ENCODE peak calls at places on chromosome 5, in seven cellular contexts. F, H, M, R, O, Z and K are unnamed samples.

GRCh38 chr5:6545770-6546690 is 86.8 kb downstream of the NSUN2 start:
- DNase-seq in H (no peak), M (no peak), R (no peak), F (no peak), Z (no peak), O (no peak), K (no peak)

GRCh38 chr5:97528941-97529340 is 345.9 kb upstream of the RIOK2 start:
- DNase-seq in R (no peak), Z (no peak), H (no peak), F (no peak), O (peak), M (no peak), K (no peak)

GRCh38 chr5:144203750-144204596 is 33.3 kb downstream of the KCTD16 start:
- DNase-seq in M (peak), H (no peak), R (peak), O (peak), F (peak), Z (peak), K (peak)

GRCh38 chr5:161414896-161415295 is 131.6 kb downstream of the GABRB2 start:
- DNase-seq in Z (no peak), O (no peak), H (no peak), F (no peak), R (no peak), M (no peak), K (no peak)

GRCh38 chr5:55966284-55966683 is 28.5 kb downstream of the IL6ST start:
- DNase-seq in Z (no peak), F (no peak), O (no peak), H (no peak), M (peak), R (no peak), K (no peak)

GRCh38 chr5:168244838-168245555 is 46.4 kb upstream of the WWC1 start:
- DNase-seq in M (no peak), R (no peak), F (no peak), O (peak), Z (no peak), H (no peak), K (no peak)

GRCh38 chr5:60332244-60333018 is 367.5 kb downstream of the DEPDC1B start:
- DNase-seq in F (no peak), R (no peak), O (peak), M (peak), H (no peak), Z (peak), K (no peak)

GRCh38 chr5:131996210-131997025 is 15.0 kb downstream of the ACSL6 start:
- DNase-seq in M (no peak), H (no peak), O (no peak), F (no peak), Z (no peak), R (no peak), K (no peak)

GRCh38 chr5:179264053-179264540 is 81.2 kb downstream of the ADAMTS2 start:
- DNase-seq in F (no peak), H (no peak), Z (no peak), M (no peak), O (no peak), R (peak), K (no peak)

GRCh38 chr5:124995451-124995850 is 249.0 kb upstream of the ZNF608 start:
- DNase-seq in R (no peak), F (no peak), H (no peak), O (peak), Z (no peak), M (no peak), K (no peak)

GRCh38 chr5:82045526-82046267 is 73.9 kb downstream of the ATG10 start:
- DNase-seq in M (peak), R (no peak), O (peak), F (no peak), H (no peak), Z (no peak), K (no peak)

GRCh38 chr5:106017243-106017857 is 1653.4 kb downstream of the EFNA5 start:
- DNase-seq in R (no peak), F (no peak), M (no peak), O (no peak), H (no peak), Z (no peak), K (no peak)

GRCh38 chr5:94072116-94072515 is 330.7 kb upstream of the POU5F2 start:
- DNase-seq in O (peak), H (no peak), Z (no peak), F (no peak), R (no peak), M (no peak), K (no peak)

GRCh38 chr5:95155888-95156287 is 129.0 kb downstream of the MCTP1 start:
- DNase-seq in O (peak), M (no peak), H (no peak), Z (no peak), R (no peak), F (no peak), K (no peak)

GRCh38 chr5:120452471-120452870 is 11.6 kb upstream of the PRR16 start:
- DNase-seq in R (no peak), Z (no peak), F (no peak), M (no peak), O (peak), H (no peak), K (no peak)

GRCh38 chr5:134506054-134507039 is 19.1 kb upstream of the JADE2 start:
- DNase-seq in R (peak), M (peak), H (no peak), O (no peak), Z (no peak), F (no peak), K (peak)

GRCh38 chr5:140570058-140570457 is 5.4 kb downstream of the SLC35A4 start:
- DNase-seq in H (no peak), F (no peak), M (no peak), R (no peak), O (no peak), Z (no peak), K (no peak)

GRCh38 chr5:152116926-152117325 is 192.3 kb upstream of the GLRA1 start:
- DNase-seq in F (no peak), Z (no peak), H (no peak), M (no peak), O (no peak), R (no peak), K (no peak)

GRCh38 chr5:17951392-17952169 is 317.3 kb downstream of the TAF11L14 start:
- DNase-seq in Z (no peak), H (no peak), O (no peak), F (no peak), R (peak), M (peak), K (no peak)

GRCh38 chr5:168341178-168341577 is 49.7 kb downstream of the WWC1 start:
- DNase-seq in R (no peak), Z (no peak), O (no peak), M (peak), F (no peak), H (no peak), K (no peak)

GRCh38 chr5:143659614-143660238 is 152.2 kb upstream of the HMHB1 start:
- DNase-seq in H (no peak), O (no peak), F (no peak), Z (no peak), R (no peak), M (peak), K (no peak)

GRCh38 chr5:947626-948471 is 55.2 kb downstream of the TRIP13 start:
- DNase-seq in Z (peak), O (no peak), F (no peak), R (no peak), M (no peak), H (no peak), K (no peak)
- TF ChIP-seq CTCF in Z (no peak), O (no peak), F (no peak), R (no peak), M (no peak), H (no peak), K (no peak)

DNA sequence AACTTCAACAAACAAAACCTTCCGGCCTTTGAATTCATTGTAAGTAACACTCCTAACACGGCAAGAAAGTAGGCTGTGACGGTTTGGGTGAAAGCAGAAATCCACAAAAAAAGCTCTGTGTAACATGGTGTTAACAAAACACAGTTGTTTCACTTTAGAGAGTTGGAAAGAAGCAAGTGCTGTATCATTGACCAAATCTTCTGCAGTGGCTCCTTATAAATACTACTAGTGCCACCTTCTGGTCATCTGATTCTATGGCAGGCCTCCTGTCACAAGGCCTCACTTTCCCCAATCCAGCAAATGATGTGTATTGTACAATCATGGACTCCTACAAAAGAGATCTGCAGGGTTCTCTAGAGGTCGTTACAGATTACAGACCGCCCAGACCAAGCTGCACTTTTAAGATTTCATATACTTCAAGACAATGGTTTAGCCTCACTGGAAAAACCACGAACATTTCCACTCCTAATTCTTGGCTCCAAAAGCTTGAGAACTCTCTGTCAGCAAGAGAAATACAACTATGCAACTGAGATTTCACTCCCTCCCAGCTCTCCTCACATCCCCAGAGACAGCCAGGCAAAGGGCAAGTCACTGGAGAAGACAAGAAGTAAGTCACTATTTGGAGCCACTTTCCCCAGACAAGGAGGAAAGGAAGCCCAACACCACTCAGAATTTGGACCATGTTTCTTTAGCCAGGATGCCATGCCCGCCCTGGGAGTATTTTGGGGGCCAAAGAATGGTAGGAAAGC is 196.2 kb downstream of the DTWD2 start:
- DNase-seq in M (peak), R (peak), H (peak), Z (peak), O (peak), F (peak), K (peak)
- TF ChIP-seq CTCF in M (peak), R (peak), H (peak), Z (peak), O (peak), F (peak), K (peak)

GRCh38 chr5:110726249-110727024 is at the start of gene TMEM232:
- DNase-seq in F (peak), M (peak), Z (peak), H (peak), O (peak), R (peak), K (peak)

DNA sequence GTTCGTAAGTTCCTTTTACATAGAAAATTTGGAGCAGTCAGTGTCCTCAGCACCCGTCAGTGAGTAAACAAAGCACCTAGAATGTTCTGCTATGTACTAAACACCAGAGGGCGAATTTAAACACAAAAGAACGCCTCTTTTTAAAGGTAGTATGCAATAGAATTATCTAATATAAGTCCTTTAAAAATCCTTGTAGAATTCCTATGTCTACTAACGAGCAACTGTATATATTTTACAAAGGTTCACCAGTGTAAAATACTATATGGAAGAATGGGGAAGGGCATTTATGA is 499 bp upstream of the TMEM232 start:
- DNase-seq in M (no peak), O (no peak), F (peak), R (no peak), H (no peak), Z (no peak), K (no peak)
- TF ChIP-seq CTCF in M (no peak), O (no peak), F (peak), R (peak), H (no peak), Z (peak), K (no peak)

DNA sequence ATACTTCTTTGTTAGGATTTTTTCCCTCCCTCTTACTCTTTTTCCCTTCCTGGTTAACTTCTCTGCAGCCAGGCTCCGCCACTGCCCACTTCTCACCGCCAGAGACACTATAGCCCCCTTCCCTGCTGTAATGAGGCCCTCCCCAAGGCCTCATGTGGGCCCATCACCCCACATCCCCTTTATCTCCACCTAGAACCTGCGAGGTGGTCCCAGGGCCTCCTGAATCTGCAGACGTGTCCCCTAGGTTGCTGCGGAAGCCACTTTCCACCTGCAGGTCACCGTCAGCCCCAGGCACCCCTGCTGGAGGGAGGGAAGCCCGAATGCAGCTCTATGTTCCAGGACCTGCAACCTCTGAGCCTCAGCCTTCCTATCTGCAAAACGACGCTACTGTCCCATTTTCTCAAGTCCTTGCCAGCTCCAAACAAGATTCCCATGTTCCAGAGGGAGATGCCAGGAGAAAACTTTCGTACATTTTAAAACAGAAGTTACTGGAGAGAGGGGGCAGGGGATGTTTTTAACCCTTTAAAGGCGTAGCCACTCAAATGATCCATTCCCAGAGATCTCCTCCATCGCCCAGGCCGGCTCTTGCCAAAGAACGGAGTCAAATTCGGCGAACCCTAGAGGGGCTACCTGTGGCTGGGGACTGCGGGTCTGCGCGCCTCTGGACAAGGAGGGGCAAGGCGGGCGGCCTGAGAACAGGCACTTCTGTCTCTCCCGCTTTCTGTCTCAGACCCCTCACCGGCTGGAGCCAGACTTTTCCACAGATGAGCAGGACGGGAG is 929 bp downstream of the SH3PXD2B start:
- DNase-seq in O (peak), Z (no peak), M (peak), R (peak), F (no peak), H (no peak), K (peak)
- TF ChIP-seq CTCF in O (peak), Z (no peak), M (peak), R (peak), F (peak), H (peak), K (peak)

GRCh38 chr5:150613991-150614650 is 26.3 kb upstream of the SYNPO start:
- DNase-seq in H (no peak), Z (no peak), O (no peak), R (no peak), F (no peak), M (no peak), K (no peak)
- TF ChIP-seq CTCF in H (peak), Z (no peak), O (no peak), R (peak), F (peak), M (no peak), K (no peak)

GRCh38 chr5:171961117-171961516 is 45.3 kb downstream of the FBXW11 start:
- DNase-seq in M (no peak), F (no peak), H (no peak), O (no peak), R (no peak), Z (peak), K (no peak)
- TF ChIP-seq CTCF in M (no peak), F (no peak), H (no peak), O (no peak), R (no peak), Z (no peak), K (no peak)

GRCh38 chr5:154359222-154359583 is 86.6 kb upstream of the SAP30L start:
- DNase-seq in O (no peak), F (no peak), Z (no peak), M (no peak), R (no peak), H (no peak), K (no peak)

GRCh38 chr5:154358410-154359221 is 87.2 kb upstream of the SAP30L start:
- DNase-seq in F (no peak), R (no peak), O (peak), H (no peak), M (no peak), Z (no peak), K (no peak)

GRCh38 chr5:154355141-154355611 is 90.6 kb upstream of the SAP30L start:
- DNase-seq in Z (no peak), M (no peak), F (no peak), H (no peak), R (peak), O (no peak), K (no peak)

GRCh38 chr5:154356256-154356655 is 89.5 kb upstream of the SAP30L start:
- DNase-seq in R (no peak), Z (no peak), M (peak), H (no peak), O (peak), F (no peak), K (peak)

DNA sequence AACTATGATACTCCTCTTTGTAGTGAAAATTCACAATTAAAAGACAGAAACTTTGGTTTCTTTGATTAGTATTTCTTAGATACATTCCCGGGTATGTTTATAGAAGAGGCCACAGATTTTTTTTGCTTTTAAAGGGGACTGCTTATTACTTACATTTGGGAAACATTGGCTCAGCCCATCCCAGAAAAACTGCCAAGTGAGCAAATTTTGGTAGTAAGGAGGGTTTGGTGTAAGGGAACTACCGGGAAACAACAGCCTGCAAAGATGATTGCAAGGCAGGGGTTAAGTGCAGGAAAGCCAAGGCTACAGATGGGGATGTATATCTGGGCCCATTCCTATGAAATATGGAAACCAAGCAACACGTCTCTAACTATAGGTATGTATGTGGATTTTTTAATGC is 88.8 kb upstream of the SAP30L start:
- DNase-seq in O (no peak), Z (no peak), M (no peak), R (no peak), F (no peak), H (no peak), K (no peak)
- TF ChIP-seq CTCF in O (no peak), Z (no peak), M (no peak), R (no peak), F (no peak), H (no peak), K (no peak)